ENCODE peak calls at places on chromosomes 4 and X, in eight cellular contexts. B, S, C, Q, G, D, K and N are unnamed samples.

GRCh38 chr4:82372874-82373815 is 646 bp downstream of the HNRNPD start:
- DNase-seq in B (peak; percentile 65), Q (peak; percentile 67), K (peak; percentile 57), S (peak; percentile 66), D (peak; percentile 32), G (peak; percentile 65), C (peak; percentile 69), N (peak; percentile 86)

GRCh38 chrX:9789555-9789954 is 3.3 kb downstream of the SHROOM2 start:
- DNase-seq in K (no peak), G (no peak), S (no peak), Q (no peak), D (no peak), B (no peak), C (no peak), N (no peak)

GRCh38 chr4:8594097-8595038 is 1.8 kb downstream of the CPZ start:
- DNase-seq in G (peak; percentile 77), S (peak; percentile 94), K (peak; percentile 72), D (peak; percentile 4), C (peak; percentile 75), B (peak; percentile 53), Q (peak; percentile 64), N (peak; percentile 70)

GRCh38 chr4:58360354-58361133 is 1250.4 kb upstream of the IGFBP7 start:
- DNase-seq in C (no peak), G (no peak), Q (no peak), K (no peak), S (no peak), B (no peak), D (no peak), N (no peak)

GRCh38 chrX:113330416-113330815 is 489.8 kb upstream of the AMOT start:
- DNase-seq in G (no peak), Q (no peak), S (no peak), C (no peak), D (no peak), K (no peak), B (no peak), N (no peak)

GRCh38 chr4:27514711-27515110 is 654.1 kb downstream of the STIM2 start:
- DNase-seq in C (no peak), Q (no peak), S (no peak), K (no peak), G (no peak), B (no peak), D (no peak), N (no peak)

GRCh38 chr4:128517739-128518510 is 230.3 kb upstream of the PGRMC2 start:
- DNase-seq in C (peak; percentile 68), D (peak; percentile 94), K (peak; percentile 98), S (peak; percentile 69), G (no peak), B (peak; percentile 97), Q (peak; percentile 56), N (peak; percentile 81)

GRCh38 chr4:1571165-1571908 is 112.8 kb downstream of the FAM53A start:
- DNase-seq in G (no peak), Q (no peak), S (no peak), B (no peak), K (no peak), D (no peak), C (no peak), N (no peak)

GRCh38 chr4:132992686-132993085 is 156.4 kb upstream of the PCDH10 start:
- DNase-seq in C (no peak), B (peak; percentile 95), G (no peak), K (no peak), D (no peak), S (no peak), Q (no peak), N (no peak)

GRCh38 chr4:66357316-66357715 is 687.0 kb upstream of the EPHA5 start:
- DNase-seq in S (no peak), G (no peak), B (no peak), K (peak; percentile 12), Q (no peak), C (no peak), D (no peak), N (no peak)

GRCh38 chr4:172630289-172630688 is 538.3 kb upstream of the GALNT7 start:
- DNase-seq in D (no peak), G (no peak), Q (no peak), S (no peak), K (no peak), C (no peak), B (no peak), N (no peak)

GRCh38 chr4:184459413-184459812 is 14.9 kb downstream of the IRF2 start:
- DNase-seq in B (no peak), K (peak; percentile 77), Q (no peak), G (no peak), C (no peak), D (no peak), S (no peak), N (no peak)

GRCh38 chr4:169311643-169312365 is 41.0 kb upstream of the SH3RF1 start:
- DNase-seq in B (peak; percentile 57), G (peak; percentile 55), S (peak; percentile 33), K (peak; percentile 59), Q (peak; percentile 66), C (peak; percentile 73), D (peak; percentile 30), N (peak; percentile 45)

GRCh38 chr4:8066336-8066931 is 92.2 kb downstream of the ABLIM2 start:
- DNase-seq in D (no peak), S (no peak), Q (no peak), C (no peak), G (no peak), B (no peak), K (no peak), N (no peak)

GRCh38 chr4:87732033-87732770 is 67.2 kb upstream of the IBSP start:
- DNase-seq in Q (no peak), C (no peak), K (no peak), G (no peak), D (no peak), B (no peak), S (no peak), N (no peak)

GRCh38 chr4:121783210-121783609 is 17.9 kb upstream of the EXOSC9 start:
- DNase-seq in B (no peak), S (no peak), C (no peak), D (no peak), G (no peak), K (no peak), Q (no peak), N (no peak)

GRCh38 chr4:121776610-121777401 is 11.8 kb upstream of the SMIM43 start:
- DNase-seq in S (no peak), C (no peak), B (no peak), Q (no peak), D (no peak), G (no peak), K (no peak), N (no peak)

GRCh38 chr4:121777625-121778024 is 12.7 kb upstream of the SMIM43 start:
- DNase-seq in S (no peak), D (no peak), B (no peak), G (no peak), C (no peak), K (no peak), Q (no peak), N (no peak)

GRCh38 chr4:121773873-121774272 is 8.9 kb upstream of the SMIM43 start:
- DNase-seq in D (no peak), S (no peak), Q (no peak), C (no peak), G (no peak), B (no peak), K (no peak), N (no peak)

DNA sequence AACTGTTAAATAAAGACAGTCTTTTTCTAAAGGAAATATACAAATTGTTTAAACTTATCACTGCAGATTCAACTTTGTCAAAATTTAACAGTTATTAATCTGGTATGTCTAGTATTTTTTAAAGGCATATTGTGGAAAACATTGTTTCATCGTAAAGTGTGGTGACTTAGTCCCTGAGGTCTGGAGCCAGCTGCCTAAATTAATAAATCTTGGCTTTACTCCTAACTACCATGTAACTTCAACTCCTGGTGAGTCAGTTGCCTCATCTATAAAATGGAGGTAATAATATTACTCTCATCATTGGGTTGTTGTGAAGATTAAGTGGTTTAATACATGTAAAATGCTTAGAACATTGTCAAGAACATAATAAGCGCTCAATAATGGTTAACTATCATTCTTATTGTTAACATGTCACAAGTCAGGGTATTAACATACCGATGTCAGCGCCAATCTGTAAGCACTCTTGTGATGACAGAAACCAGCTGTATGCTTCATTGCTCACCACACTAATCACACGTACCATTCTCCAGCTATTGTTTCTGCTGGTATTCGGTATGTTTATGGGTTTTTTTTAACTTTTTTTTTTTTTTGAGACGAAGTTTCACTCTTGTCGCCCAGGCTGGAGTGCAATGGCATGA is 14.1 kb upstream of the SMIM43 start:
- DNase-seq in D (no peak), C (no peak), S (no peak), Q (no peak), G (no peak), B (no peak), K (peak; percentile 80), N (no peak)
- H3K4me2 ChIP-seq in D (no peak overlapping the region), C (no peak overlapping the region), S (no peak overlapping the region), Q (no peak overlapping the region), G (no peak overlapping the region), B (no peak overlapping the region), K (peak overlapping the region; percentile 15), N (no peak overlapping the region)

GRCh38 chrX:23312136-23312535 is 22.5 kb upstream of the PTCHD1 start:
- DNase-seq in D (no peak), K (no peak), S (no peak), B (no peak), Q (no peak), G (no peak), C (no peak), N (no peak)
- TF ChIP-seq POLR2A in D (no peak), K (no peak), S (no peak), B (no peak), Q (no peak), G (no peak), C (no peak), N (no peak)

DNA sequence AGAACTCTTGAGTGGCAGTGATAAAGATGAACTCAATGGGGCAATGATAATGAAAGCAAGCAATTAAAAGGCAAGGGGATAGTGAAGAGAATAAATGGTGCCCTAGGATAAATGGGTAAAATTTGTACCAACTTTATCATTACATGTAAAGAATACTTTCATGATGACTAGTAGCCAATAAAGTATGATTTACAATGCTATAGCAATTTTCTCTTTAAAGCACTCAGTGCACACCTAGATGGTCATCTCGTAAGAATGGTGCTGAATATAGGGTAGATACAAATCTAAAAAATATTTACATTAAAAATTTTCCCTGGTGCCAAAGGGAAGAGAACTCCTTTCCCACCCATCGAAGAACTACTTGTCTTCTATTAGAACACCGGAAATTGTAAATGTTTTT is 651.4 kb downstream of the STPG2 start:
- DNase-seq in C (no peak), D (no peak), K (no peak), G (no peak), B (no peak), Q (no peak), S (no peak), N (no peak)
- H3K4me2 ChIP-seq in C (no peak overlapping the region), D (no peak overlapping the region), K (no peak overlapping the region), G (no peak overlapping the region), B (no peak overlapping the region), Q (no peak overlapping the region), S (no peak overlapping the region), N (no peak overlapping the region)

DNA sequence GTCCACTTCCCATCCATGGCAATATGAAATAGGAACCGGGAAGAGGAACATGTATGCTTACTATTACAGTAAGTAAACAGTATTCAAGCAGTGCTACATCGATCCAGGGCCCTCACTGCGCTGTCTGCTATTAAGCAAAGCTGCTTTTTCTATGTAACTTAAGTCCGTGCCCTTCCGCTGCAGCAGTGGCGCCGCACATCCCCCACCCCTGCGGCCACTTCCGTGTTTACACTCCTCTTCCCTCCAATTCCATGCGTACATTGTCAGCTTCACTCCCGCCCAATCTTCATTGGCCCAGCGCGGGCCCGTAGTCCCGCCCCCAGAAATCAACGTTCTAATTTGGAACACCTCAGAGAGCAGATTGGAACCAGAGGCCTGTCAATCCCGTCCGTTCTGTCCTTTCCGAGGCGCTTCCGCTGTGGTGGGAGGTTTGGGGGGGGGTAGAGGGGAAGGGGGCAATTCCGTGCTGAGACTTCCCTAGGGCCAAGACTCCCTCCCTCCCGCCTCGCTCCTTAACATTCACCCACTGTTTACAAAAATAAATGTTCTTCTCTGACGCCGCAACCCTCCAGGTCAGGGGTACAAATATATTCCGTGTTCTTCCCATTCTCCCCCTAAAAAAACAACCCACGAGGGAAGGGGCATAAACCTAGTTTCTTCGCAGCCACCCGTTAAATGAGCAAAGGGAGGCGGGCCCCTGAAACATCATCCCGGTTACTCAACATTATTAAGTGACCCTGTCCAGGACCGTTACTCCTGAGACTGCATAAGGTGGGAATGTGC is 67.4 kb downstream of the NOCT start:
- DNase-seq in S (peak; percentile 81), D (peak; percentile 93), B (peak; percentile 99), Q (peak; percentile 96), C (peak; percentile 98), G (peak; percentile 90), K (peak; percentile 97), N (peak; percentile 96)
- TF ChIP-seq POLR2A in S (peak; percentile 74), D (peak; percentile 61), B (no peak), Q (peak; percentile 49), C (peak; percentile 53), G (no peak), K (no peak), N (no peak)